ENCODE peak calls at places on chromosomes 16 and 17, in nine cellular contexts. Y is HL-60, D is SK-N-SH, H is heart left ventricle, T is AG04450, K is psoas muscle, O is mesothelial cell of epicardium, P is transverse colon, L is neural progenitor cell. N is an unnamed sample.

GRCh38 chr17:46160169-46160568 is 33.1 kb downstream of the KANSL1 start:
- DNase-seq in Y (no peak), D (no peak), H (no peak), T (no peak), K (peak), O (no peak), P (no peak), L (no peak), N (no peak)

GRCh38 chr17:55769625-55770000 is 18.8 kb downstream of the PCTP start:
- DNase-seq in Y (no peak), D (no peak), H (no peak), T (peak), K (peak), O (no peak), P (peak), L (no peak), N (peak)

GRCh38 chr17:80760501-80760900 is 215.9 kb downstream of the RPTOR start:
- DNase-seq in Y (no peak), D (no peak), H (no peak), T (no peak), K (no peak), O (no peak), P (peak), L (no peak), N (no peak)

GRCh38 chr16:68951991-68952877 is 108.9 kb downstream of the TANGO6 start:
- DNase-seq in Y (no peak), D (no peak), H (no peak), T (no peak), K (no peak), O (no peak), P (no peak), L (no peak), N (no peak)

GRCh38 chr17:28686296-28686695 is 24.3 kb downstream of the SUPT6H start:
- DNase-seq in Y (no peak), D (no peak), H (no peak), T (no peak), K (no peak), O (no peak), P (no peak), L (no peak), N (no peak)

GRCh38 chr16:15829460-15829859 is 27.4 kb downstream of the MYH11 start:
- DNase-seq in Y (peak), D (no peak), H (peak), T (peak), K (peak), O (no peak), P (peak), L (peak), N (peak)

GRCh38 chr17:68255731-68256538 is 8.1 kb downstream of the AMZ2 start:
- DNase-seq in Y (no peak), D (no peak), H (no peak), T (no peak), K (no peak), O (no peak), P (no peak), L (no peak), N (no peak)

GRCh38 chr17:80145076-80146075 is 1.6 kb downstream of the EIF4A3 start:
- DNase-seq in Y (no peak), D (no peak), H (no peak), T (no peak), K (no peak), O (no peak), P (no peak), L (no peak), N (no peak)

GRCh38 chr17:42183741-42184711 is 1.2 kb downstream of the HCRT start:
- DNase-seq in Y (peak), D (peak), H (peak), T (peak), K (peak), O (peak), P (peak), L (peak), N (peak)

GRCh38 chr17:63658366-63658765 is 36.1 kb downstream of the MAP3K3 start:
- DNase-seq in Y (no peak), D (no peak), H (no peak), T (no peak), K (no peak), O (no peak), P (no peak), L (no peak), N (no peak)

GRCh38 chr16:50741808-50742520 is at the start of gene CYLD:
- DNase-seq in Y (peak), D (peak), H (peak), T (peak), K (peak), O (peak), P (peak), L (peak), N (peak)

GRCh38 chr17:45347451-45347850 is 30.6 kb upstream of the MAP3K14 start:
- DNase-seq in Y (no peak), D (no peak), H (no peak), T (no peak), K (no peak), O (no peak), P (no peak), L (no peak), N (no peak)

GRCh38 chr16:87918866-87919680 is 17.3 kb downstream of the CA5A start:
- DNase-seq in Y (no peak), D (no peak), H (peak), T (no peak), K (peak), O (no peak), P (no peak), L (no peak), N (peak)

GRCh38 chr17:76381633-76382304 is 2.6 kb upstream of the SPHK1 start:
- DNase-seq in Y (peak), D (peak), H (no peak), T (no peak), K (no peak), O (no peak), P (no peak), L (peak), N (no peak)

GRCh38 chr16:8905795-8906591 is 23.8 kb downstream of the LITAFD start:
- DNase-seq in Y (no peak), D (no peak), H (no peak), T (no peak), K (no peak), O (no peak), P (no peak), L (peak), N (no peak)

GRCh38 chr17:66555605-66556004 is 253.2 kb downstream of the PRKCA start:
- DNase-seq in Y (no peak), D (no peak), H (no peak), T (no peak), K (no peak), O (no peak), P (no peak), L (no peak), N (no peak)

GRCh38 chr16:66084306-66084705 is 282.2 kb upstream of the CDH5 start:
- DNase-seq in Y (no peak), D (no peak), H (no peak), T (no peak), K (no peak), O (no peak), P (no peak), L (no peak), N (no peak)

GRCh38 chr17:66737524-66737923 is 97.4 kb upstream of the CACNG5 start:
- DNase-seq in Y (no peak), D (no peak), H (no peak), T (no peak), K (peak), O (no peak), P (no peak), L (peak), N (no peak)

GRCh38 chr16:75074920-75075687 is 41.5 kb downstream of the LDHD start:
- DNase-seq in Y (peak), D (no peak), H (peak), T (no peak), K (peak), O (no peak), P (peak), L (no peak), N (peak)

GRCh38 chr17:66655861-66656260 is 179.1 kb upstream of the CACNG5 start:
- DNase-seq in Y (no peak), D (no peak), H (no peak), T (no peak), K (no peak), O (no peak), P (no peak), L (no peak), N (no peak)

GRCh38 chr16:3673676-3674377 is 19.3 kb downstream of the DNASE1 start:
- DNase-seq in Y (no peak), D (no peak), H (peak), T (no peak), K (peak), O (no peak), P (no peak), L (no peak), N (no peak)

GRCh38 chr16:1420111-1420539 is 422 bp downstream of the UQCC4 start:
- DNase-seq in Y (no peak), D (no peak), H (no peak), T (no peak), K (peak), O (no peak), P (no peak), L (no peak), N (peak)

GRCh38 chr16:67428146-67428731 is 2.7 kb upstream of the HSD11B2 start:
- DNase-seq in Y (no peak), D (peak), H (peak), T (no peak), K (peak), O (peak), P (peak), L (peak), N (peak)

GRCh38 chr16:69371564-69371963 is 14.2 kb downstream of the TERF2 start:
- DNase-seq in Y (no peak), D (no peak), H (no peak), T (no peak), K (no peak), O (no peak), P (no peak), L (no peak), N (no peak)

GRCh38 chr17:73874008-73874407 is 229.8 kb upstream of the SDK2 start:
- DNase-seq in Y (no peak), D (no peak), H (no peak), T (no peak), K (no peak), O (no peak), P (no peak), L (no peak), N (no peak)

GRCh38 chr17:56756536-56756935 is 77.2 kb downstream of the C17orf67 start:
- DNase-seq in Y (no peak), D (no peak), H (no peak), T (peak), K (no peak), O (no peak), P (no peak), L (no peak), N (no peak)

GRCh38 chr16:8374586-8374985 is 215.7 kb downstream of the TMEM114 start:
- DNase-seq in Y (no peak), D (no peak), H (no peak), T (no peak), K (no peak), O (no peak), P (no peak), L (no peak), N (no peak)

GRCh38 chr17:56917559-56918296 is 3.9 kb upstream of the TRIM25 start:
- DNase-seq in Y (no peak), D (no peak), H (no peak), T (no peak), K (no peak), O (no peak), P (no peak), L (no peak), N (peak)

GRCh38 chr17:7477392-7478275 is 1.8 kb downstream of the ZBTB4 start:
- DNase-seq in Y (no peak), D (peak), H (peak), T (peak), K (peak), O (peak), P (peak), L (peak), N (peak)

DNA sequence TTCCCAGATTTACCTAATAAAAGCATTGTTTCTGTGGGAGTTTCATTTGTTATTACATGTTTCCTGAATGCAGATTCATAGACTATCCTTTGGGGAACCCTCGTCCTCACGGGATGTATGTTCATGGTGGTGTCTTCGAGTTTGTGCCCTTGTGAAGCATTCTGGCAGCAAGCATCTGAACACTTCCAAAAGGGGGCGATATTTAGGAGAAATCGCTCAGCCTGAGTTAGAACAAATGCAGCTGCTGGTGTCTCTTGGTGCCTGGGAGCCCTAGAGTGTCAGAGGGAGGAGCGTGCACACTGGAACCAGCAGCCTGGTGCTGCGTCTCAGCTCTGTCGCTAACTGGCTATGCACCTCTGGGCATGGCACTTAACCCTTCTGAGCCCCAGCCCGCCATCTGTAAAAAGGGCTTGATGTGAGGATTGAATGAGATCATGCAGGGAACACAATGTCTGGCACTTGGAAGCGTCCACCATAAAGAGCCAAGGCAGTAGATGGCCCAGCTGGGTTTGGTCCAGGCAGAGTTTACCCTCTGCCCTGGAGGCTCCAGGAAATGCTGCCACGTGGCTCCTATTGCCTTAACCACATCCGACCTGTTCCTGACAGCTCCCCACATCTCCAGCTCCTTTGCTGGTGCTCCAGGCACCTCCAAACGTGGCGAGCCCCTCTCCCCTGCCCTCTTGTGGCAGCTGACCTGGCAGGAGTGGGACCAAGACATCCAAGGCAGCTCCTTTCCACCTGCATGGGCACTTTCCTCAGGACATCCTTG is 25.0 kb upstream of the C16orf78 start:
- DNase-seq in Y (no peak), D (no peak), H (no peak), T (no peak), K (no peak), O (no peak), P (no peak), L (no peak), N (no peak)
- TF ChIP-seq CTCF in Y (no peak), D (peak), H (no peak), T (no peak), K (no peak), O (peak), P (no peak), L (peak), N (no peak)

GRCh38 chr16:86019446-86020047 is 120.6 kb downstream of the IRF8 start:
- DNase-seq in Y (no peak), D (no peak), H (no peak), T (no peak), K (no peak), O (no peak), P (no peak), L (peak), N (no peak)
- TF ChIP-seq CTCF in Y (no peak), D (peak), H (no peak), T (peak), K (no peak), O (no peak), P (no peak), L (peak), N (no peak)

GRCh38 chr16:56628486-56629035 is 3.0 kb downstream of the MT1E start:
- DNase-seq in Y (no peak), D (no peak), H (no peak), T (no peak), K (no peak), O (no peak), P (no peak), L (no peak), N (no peak)
- TF ChIP-seq CTCF in Y (no peak), D (peak), H (no peak), T (no peak), K (no peak), O (no peak), P (no peak), L (no peak), N (no peak)

DNA sequence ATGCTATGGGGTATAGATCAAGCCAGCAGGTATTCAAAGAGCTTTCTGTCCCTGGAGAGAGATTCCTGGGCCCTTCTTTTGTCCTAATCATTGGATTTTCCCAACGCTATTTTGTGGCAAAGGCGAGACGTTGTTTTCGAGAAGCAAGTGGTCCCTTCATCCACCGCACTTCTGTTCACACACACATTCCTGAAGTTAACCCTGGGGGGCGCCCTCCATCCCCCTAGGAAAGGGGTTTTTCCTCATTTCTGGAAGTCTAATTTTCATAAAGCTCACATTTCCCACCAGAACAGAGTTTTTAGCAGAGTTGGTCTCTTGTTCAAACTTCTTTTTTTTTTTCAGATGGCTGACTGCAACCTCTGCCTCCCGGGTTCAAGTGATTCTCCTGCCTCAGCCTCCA is 11.9 kb downstream of the SCGB1C2 start:
- DNase-seq in Y (no peak), D (no peak), H (peak), T (no peak), K (no peak), O (peak), P (no peak), L (no peak), N (peak)
- TF ChIP-seq CTCF in Y (no peak), D (peak), H (no peak), T (no peak), K (no peak), O (no peak), P (no peak), L (peak), N (no peak)